ENCODE peak calls at places on chromosomes 13 and 19, in four cellular contexts. N, W, R and D are unnamed samples.

GRCh38 chr19:42108527-42109389 is 23.5 kb downstream of the POU2F2 start:
- DNase-seq in N (peak), W (peak), R (peak), D (peak)

GRCh38 chr19:45779231-45780145 is 2.8 kb downstream of the DMPK start:
- DNase-seq in N (peak), W (no peak), R (peak), D (peak)

GRCh38 chr13:109256866-109257760 is 529.3 kb downstream of the IRS2 start:
- DNase-seq in N (no peak), W (peak), R (no peak), D (no peak)

GRCh38 chr19:30630289-30631034 is 258.3 kb downstream of the ZNF536 start:
- DNase-seq in N (no peak), W (no peak), R (no peak), D (no peak)

GRCh38 chr13:46666727-46667456 is 113.9 kb downstream of the LRCH1 start:
- DNase-seq in N (peak), W (no peak), R (no peak), D (no peak)

GRCh38 chr13:37602743-37603381 is 4.3 kb upstream of the POSTN start:
- DNase-seq in N (peak), W (no peak), R (no peak), D (no peak)

GRCh38 chr19:807627-808175 is 10.4 kb downstream of the PTBP1 start:
- DNase-seq in N (no peak), W (no peak), R (no peak), D (no peak)

GRCh38 chr19:39125199-39125553 is 410 bp upstream of the PAK4 start:
- DNase-seq in N (no peak), W (no peak), R (no peak), D (no peak)

GRCh38 chr13:112867301-112867711 is 101.7 kb upstream of the MCF2L start:
- DNase-seq in N (no peak), W (no peak), R (no peak), D (no peak)

GRCh38 chr19:17687857-17688784 is at the start of gene UNC13A:
- DNase-seq in N (no peak), W (no peak), R (peak), D (peak)

GRCh38 chr13:21674271-21675009 is 3.6 kb downstream of the FGF9 start:
- DNase-seq in N (no peak), W (no peak), R (no peak), D (no peak)

GRCh38 chr13:97028441-97029299 is 34.4 kb upstream of the OXGR1 start:
- DNase-seq in N (peak), W (no peak), R (peak), D (peak)